ENCODE peak calls at places on chromosome 10, in six cellular contexts. R is EH; U is AG08395; J is activated CD4-positive, alpha-beta T cell treated with anti-CD3 and anti-CD28 coated beads for 48 hours; L is GM03348; K is fibroblast of mammary gland. D is an unnamed sample.

GRCh38 chr10:132493246-132493755 is 44.3 kb upstream of the INPP5A start:
- DNase-seq in K (no peak), R (no peak), U (no peak), J (no peak), L (no peak), D (no peak)

GRCh38 chr10:4514445-4515108 is 311.4 kb upstream of the AKR1E2 start:
- DNase-seq in L (no peak), U (peak), J (peak), R (no peak), K (peak), D (peak)

GRCh38 chr10:59508296-59508695 is 145.9 kb upstream of the FAM13C start:
- DNase-seq in K (peak), R (no peak), U (no peak), L (no peak), J (no peak), D (no peak)

GRCh38 chr10:132711618-132712051 is 74.3 kb downstream of the NKX6-2 start:
- DNase-seq in J (no peak), U (no peak), R (no peak), L (no peak), K (no peak), D (no peak)

GRCh38 chr10:13414855-13415254 is 66.8 kb upstream of the SEPHS1 start:
- DNase-seq in U (peak), R (peak), L (no peak), J (no peak), K (peak), D (no peak)

GRCh38 chr10:89389254-89389653 is 3.2 kb upstream of the IFIT1 start:
- DNase-seq in J (no peak), L (peak), R (peak), K (peak), U (peak), D (no peak)

GRCh38 chr10:96670786-96671185 is 49.5 kb downstream of the PIK3AP1 start:
- DNase-seq in R (peak), L (no peak), U (no peak), J (no peak), K (no peak), D (no peak)

GRCh38 chr10:70561051-70561450 is 41.5 kb downstream of the PRF1 start:
- DNase-seq in R (peak), L (peak), K (peak), J (no peak), U (peak), D (no peak)

GRCh38 chr10:101560293-101561067 is 27.6 kb downstream of the POLL start:
- DNase-seq in L (no peak), K (no peak), U (no peak), R (no peak), J (no peak), D (no peak)

GRCh38 chr10:133516072-133516471 is 11.1 kb upstream of the CYP2E1 start:
- DNase-seq in U (no peak), K (no peak), J (no peak), R (no peak), L (no peak), D (no peak)

GRCh38 chr10:129163536-129163935 is 303.5 kb upstream of the MGMT start:
- DNase-seq in R (no peak), L (no peak), J (no peak), K (no peak), U (no peak), D (no peak)

GRCh38 chr10:1189166-1190051 is 133.2 kb downstream of the WDR37 start:
- DNase-seq in J (no peak), L (no peak), K (no peak), R (no peak), U (no peak), D (no peak)

GRCh38 chr10:52818019-52818418 is 45.4 kb upstream of the MBL2 start:
- DNase-seq in J (no peak), K (peak), U (peak), L (peak), R (peak), D (no peak)